ENCODE peak calls at places on chromosomes 1 and 21, in nine cellular contexts. W, D, J, M, N, O, U, V and F are unnamed samples.

GRCh38 chr1:6625579-6626149 is 996 bp downstream of the THAP3 start:
- DNase-seq in W (peak), D (no peak), J (peak), M (peak), N (peak), O (no peak), U (no peak), V (peak), F (peak)

GRCh38 chr1:228031276-228031995 is 24.6 kb downstream of the WNT3A start:
- DNase-seq in W (no peak), D (no peak), J (no peak), M (no peak), N (no peak), O (no peak), U (no peak), V (no peak), F (no peak)

GRCh38 chr21:44870748-44871495 is 2.6 kb downstream of the PTTG1IP start:
- DNase-seq in W (no peak), D (no peak), J (peak), M (peak), N (no peak), O (peak), U (no peak), V (peak), F (no peak)

GRCh38 chr1:242847390-242847993 is 323.0 kb upstream of the PLD5 start:
- DNase-seq in W (peak), D (no peak), J (no peak), M (peak), N (no peak), O (no peak), U (no peak), V (peak), F (no peak)

GRCh38 chr1:28313710-28314510 is 14.9 kb upstream of the MED18 start:
- DNase-seq in W (no peak), D (no peak), J (peak), M (peak), N (peak), O (no peak), U (peak), V (peak), F (no peak)

GRCh38 chr21:45415943-45416611 is 11.1 kb downstream of the COL18A1 start:
- DNase-seq in W (no peak), D (no peak), J (no peak), M (no peak), N (no peak), O (no peak), U (no peak), V (no peak), F (no peak)

GRCh38 chr1:44822981-44823451 is 14.7 kb downstream of the BTBD19 start:
- DNase-seq in W (no peak), D (no peak), J (no peak), M (no peak), N (no peak), O (no peak), U (no peak), V (no peak), F (no peak)

GRCh38 chr21:29002442-29003144 is 9.9 kb upstream of the LTN1 start:
- DNase-seq in W (peak), D (peak), J (peak), M (peak), N (peak), O (peak), U (peak), V (peak), F (peak)

GRCh38 chr1:91736146-91736998 is 149.6 kb downstream of the TGFBR3 start:
- DNase-seq in W (no peak), D (no peak), J (no peak), M (peak), N (no peak), O (no peak), U (no peak), V (no peak), F (no peak)

GRCh38 chr1:151312439-151313225 is 14.6 kb downstream of the PI4KB start:
- DNase-seq in W (no peak), D (no peak), J (no peak), M (no peak), N (no peak), O (no peak), U (no peak), V (peak), F (no peak)

GRCh38 chr1:7770620-7770938 is 517 bp upstream of the VAMP3 start:
- DNase-seq in W (no peak), D (no peak), J (no peak), M (no peak), N (no peak), O (no peak), U (no peak), V (no peak), F (no peak)

GRCh38 chr1:204623365-204623893 is 62.1 kb downstream of the LRRN2 start:
- DNase-seq in W (no peak), D (no peak), J (peak), M (peak), N (peak), O (no peak), U (no peak), V (peak), F (no peak)

GRCh38 chr21:45010096-45010495 is 64.3 kb upstream of the ADARB1 start:
- DNase-seq in W (no peak), D (no peak), J (peak), M (no peak), N (no peak), O (no peak), U (no peak), V (peak), F (no peak)

GRCh38 chr1:178774263-178774662 is 49.2 kb downstream of the RALGPS2 start:
- DNase-seq in W (no peak), D (no peak), J (no peak), M (no peak), N (no peak), O (no peak), U (no peak), V (peak), F (no peak)